ENCODE peak calls at places on chromosomes 6 and 20, in seven cellular contexts. U, M, Z, W, P, D and B are unnamed samples.

GRCh38 chr20:56778765-56779195 is 149.7 kb downstream of the TFAP2C start:
- DNase-seq in M (no peak), D (no peak), P (peak; percentile 56), U (no peak), Z (peak; percentile 19), W (no peak), B (no peak)

GRCh38 chr6:7268362-7269310 is 44.4 kb downstream of the SSR1 start:
- DNase-seq in M (no peak), W (no peak), D (no peak), U (no peak), P (peak; percentile 37), Z (no peak), B (no peak)

GRCh38 chr20:57928181-57928967 is 218.6 kb upstream of the PMEPA1 start:
- DNase-seq in M (no peak), W (no peak), Z (no peak), P (no peak), U (no peak), D (no peak), B (no peak)

GRCh38 chr6:130780137-130780536 is 47.1 kb upstream of the SMLR1 start:
- DNase-seq in D (no peak), U (no peak), M (no peak), P (no peak), W (no peak), Z (no peak), B (no peak)

GRCh38 chr20:12928755-12929401 is 79.9 kb upstream of the SPTLC3 start:
- DNase-seq in D (no peak), W (peak; percentile 91), P (no peak), M (no peak), Z (no peak), U (no peak), B (no peak)

GRCh38 chr6:109036588-109037320 is 57.9 kb downstream of the SESN1 start:
- DNase-seq in W (no peak), Z (no peak), D (no peak), M (no peak), U (no peak), P (no peak), B (no peak)

GRCh38 chr6:36756761-36757160 is 59.1 kb downstream of the RAB44 start:
- DNase-seq in Z (no peak), P (no peak), D (no peak), M (no peak), U (no peak), W (no peak), B (no peak)

GRCh38 chr20:50338479-50339195 is 148.0 kb downstream of the CEBPB start:
- DNase-seq in W (peak; percentile 49), M (peak; percentile 92), D (peak; percentile 60), U (peak; percentile 64), Z (no peak), P (no peak), B (peak; percentile 61)

GRCh38 chr6:108734336-108734922 is 113.8 kb upstream of the ARMC2 start:
- DNase-seq in Z (no peak), W (no peak), U (no peak), P (no peak), M (no peak), D (no peak), B (no peak)

GRCh38 chr6:169794317-169795055 is 43.1 kb downstream of the ERMARD start:
- DNase-seq in U (no peak), P (peak; percentile 34), W (no peak), D (no peak), M (no peak), Z (no peak), B (no peak)

GRCh38 chr20:17985388-17986018 is 16.7 kb downstream of the MGME1 start:
- DNase-seq in D (no peak), M (no peak), U (no peak), W (peak; percentile 98), P (no peak), Z (no peak), B (no peak)

GRCh38 chr6:90917371-90917770 is 330.5 kb upstream of the MAP3K7 start:
- DNase-seq in M (no peak), U (no peak), W (no peak), P (no peak), D (no peak), Z (no peak), B (no peak)

GRCh38 chr20:45372646-45373352 is 5.3 kb downstream of the TP53TG5 start:
- DNase-seq in U (no peak), Z (no peak), D (no peak), M (no peak), W (no peak), P (peak; percentile 58), B (no peak)

GRCh38 chr20:15297059-15297875 is 959.9 kb upstream of the FLRT3 start:
- DNase-seq in M (no peak), U (no peak), D (no peak), W (no peak), Z (no peak), P (no peak), B (no peak)

GRCh38 chr20:15296422-15296821 is 959.0 kb upstream of the FLRT3 start:
- DNase-seq in U (no peak), W (no peak), P (no peak), D (no peak), Z (no peak), M (no peak), B (no peak)
- TF ChIP-seq TAF1 in U (no peak), W (no peak), P (no peak), D (no peak), Z (no peak), M (no peak), B (no peak)

DNA sequence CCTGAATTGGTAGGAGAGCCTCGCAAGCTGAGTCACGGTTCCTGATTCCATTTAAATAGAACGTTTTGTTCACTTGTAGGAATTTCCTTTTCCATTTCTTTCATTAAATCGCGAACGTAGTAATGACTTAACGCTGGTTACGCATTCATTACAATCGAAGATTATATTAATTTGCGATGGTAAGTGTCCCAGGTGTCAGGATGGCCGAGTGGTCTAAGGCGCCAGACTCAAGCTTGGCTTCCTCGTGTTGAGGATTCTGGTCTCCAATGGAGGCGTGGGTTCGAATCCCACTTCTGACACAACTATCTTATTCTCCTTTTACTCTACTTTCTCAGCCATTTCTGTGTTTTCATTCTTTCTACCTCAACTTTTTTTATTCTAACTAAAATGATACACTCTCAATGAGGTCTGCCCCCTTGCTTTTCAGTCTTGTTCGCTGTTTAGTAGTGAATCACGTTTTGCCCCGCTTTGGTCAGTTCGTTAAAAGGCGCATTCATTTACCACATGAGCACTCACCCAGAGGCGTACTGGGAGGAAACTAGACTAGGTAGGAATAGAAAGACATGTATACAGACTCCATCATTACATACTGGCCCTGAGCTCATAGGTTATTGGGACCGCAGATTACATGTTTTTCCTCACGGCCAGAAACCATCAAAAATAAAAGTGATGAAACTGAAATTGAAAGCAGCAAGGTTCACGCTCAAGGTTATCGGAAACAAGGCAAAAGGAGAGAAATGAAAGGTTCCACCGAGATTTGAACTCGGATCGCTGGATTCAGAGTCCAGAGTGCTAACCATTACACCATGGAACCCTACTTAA is 17.3 kb upstream of the TRIM27 start:
- DNase-seq in M (peak; percentile 93), P (peak; percentile 86), W (peak; percentile 89), D (no peak), U (peak; percentile 94), Z (no peak), B (no peak)
- TF ChIP-seq TAF1 in M (no peak), P (peak; percentile 20), W (no peak), D (no peak), U (no peak), Z (peak; percentile 8), B (no peak)

GRCh38 chr6:43833223-43833995 is 63.4 kb downstream of the VEGFA start:
- DNase-seq in M (no peak), P (no peak), W (peak; percentile 60), D (no peak), Z (peak; percentile 61), U (no peak), B (no peak)
- TF ChIP-seq TAF1 in M (no peak), P (no peak), W (no peak), D (no peak), Z (no peak), U (no peak), B (no peak)

DNA sequence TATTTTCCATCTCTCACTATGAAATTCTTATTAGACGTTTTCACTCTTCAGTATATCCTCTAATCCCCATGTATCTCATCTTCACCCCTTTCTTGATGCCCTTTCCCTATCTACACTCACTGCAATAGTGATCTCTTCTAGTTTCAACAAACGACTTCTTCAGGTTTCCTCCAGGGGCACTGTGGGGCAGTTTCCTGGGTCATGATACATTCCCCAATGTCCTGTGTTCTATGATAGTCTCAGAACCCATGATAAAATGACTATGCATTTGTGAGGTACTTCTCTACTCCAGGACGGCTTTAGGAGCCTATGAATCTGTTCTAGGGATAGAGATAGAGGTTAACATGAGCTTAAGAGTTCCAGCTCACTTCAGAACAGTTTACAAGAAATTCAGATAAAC is 183.3 kb downstream of the FOXC1 start:
- DNase-seq in M (no peak), Z (no peak), W (peak; percentile 53), U (peak; percentile 58), P (no peak), D (peak; percentile 20), B (no peak)
- TF ChIP-seq TAF1 in M (no peak), Z (no peak), W (no peak), U (no peak), P (no peak), D (no peak), B (no peak)

DNA sequence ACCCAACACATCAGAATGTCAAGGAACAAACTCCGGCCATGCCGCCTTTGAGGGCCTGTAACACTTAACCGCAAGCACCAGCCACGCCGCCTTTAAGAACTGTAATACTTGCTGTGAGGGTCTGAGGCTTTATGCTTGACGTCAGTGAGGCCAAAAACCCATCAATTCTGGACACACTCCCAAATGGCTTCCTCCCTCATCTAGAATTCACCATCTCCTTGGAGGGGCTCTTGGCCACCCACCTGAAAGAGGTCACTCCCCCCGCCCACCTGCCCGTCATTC is 10.4 kb upstream of the PXDC1 start:
- DNase-seq in P (no peak), M (no peak), D (no peak), W (no peak), Z (no peak), U (no peak), B (no peak)
- TF ChIP-seq TAF1 in P (no peak), M (no peak), D (no peak), W (no peak), Z (no peak), U (no peak), B (no peak)

DNA sequence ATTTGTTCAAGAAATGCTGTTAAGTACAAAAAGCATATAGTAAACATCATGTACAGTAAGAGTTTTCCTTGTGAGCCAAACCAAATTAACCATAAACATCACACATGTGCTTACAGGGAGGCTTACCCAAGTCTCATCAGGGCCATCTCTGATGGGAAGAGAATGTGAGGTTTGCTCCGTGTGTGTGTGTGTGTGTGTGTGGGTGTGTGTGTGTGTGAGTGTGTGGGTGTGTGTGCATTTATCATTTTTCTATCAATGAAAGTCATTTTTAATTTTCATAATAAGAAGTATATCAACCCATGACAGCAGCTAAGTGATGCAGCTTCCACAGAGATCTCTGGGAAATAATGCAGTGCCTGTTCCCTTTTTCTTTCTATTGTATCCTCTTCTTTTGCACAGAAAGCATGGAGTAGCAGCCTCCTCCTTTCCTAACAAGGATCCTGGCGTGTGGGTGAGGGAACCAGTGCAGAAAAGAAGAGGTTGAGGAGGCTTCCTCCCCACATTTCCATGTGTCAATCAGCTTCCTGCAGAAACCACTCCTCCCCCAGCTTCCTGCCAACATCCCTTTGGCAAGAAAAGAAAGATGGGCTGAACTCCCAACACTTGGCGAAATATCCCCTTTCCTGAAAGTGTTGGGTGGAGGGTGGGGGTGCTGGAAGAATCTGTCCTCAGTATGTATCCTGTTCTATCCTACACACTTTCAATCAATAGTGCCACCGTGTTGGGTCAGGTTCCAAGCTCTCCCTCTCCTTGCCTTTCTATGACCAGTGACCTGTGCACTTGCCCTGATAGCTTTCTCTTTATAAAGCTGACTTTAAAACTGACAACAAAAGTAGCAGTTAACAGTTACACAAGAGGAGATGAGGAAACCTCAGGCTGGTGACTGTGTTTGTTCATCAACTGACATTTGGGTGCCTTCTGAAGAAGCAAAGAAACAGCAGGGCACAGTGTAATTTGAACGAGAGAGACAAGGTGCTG is 251.8 kb upstream of the CITED2 start:
- DNase-seq in D (no peak), P (no peak), M (no peak), Z (no peak), W (peak; percentile 15), U (no peak), B (no peak)
- TF ChIP-seq TAF1 in D (no peak), P (no peak), M (no peak), Z (no peak), W (no peak), U (no peak), B (no peak)